ENCODE peak calls at places on chromosomes 3 and 15, in four cellular contexts. One of them, this sample, is unnamed.

GRCh38 chr3:72171946-72172345 is 387.0 kb upstream of the PROK2 start:
- DNase-seq in astrocyte of the spinal cord: no peak
- DNase-seq in Caco-2: no peak
- DNase-seq in astrocyte: peak
- DNase-seq in this sample: no peak

GRCh38 chr3:140152851-140153640 is 218.1 kb downstream of the CLSTN2 start:
- DNase-seq in Caco-2: no peak
- DNase-seq in astrocyte of the spinal cord: no peak
- DNase-seq in astrocyte: no peak
- DNase-seq in this sample: no peak

GRCh38 chr3:104066658-104067057 is 1300.1 kb upstream of the ALCAM start:
- DNase-seq in Caco-2: no peak
- DNase-seq in astrocyte of the spinal cord: peak
- DNase-seq in astrocyte: peak
- DNase-seq in this sample: peak

GRCh38 chr3:123093696-123094095 is 26.9 kb downstream of the PDIA5 start:
- DNase-seq in astrocyte: no peak
- DNase-seq in Caco-2: no peak
- DNase-seq in astrocyte of the spinal cord: no peak
- DNase-seq in this sample: no peak

GRCh38 chr3:184240384-184241140 is 8.2 kb downstream of the ALG3 start:
- DNase-seq in Caco-2: peak
- DNase-seq in astrocyte of the spinal cord: peak
- DNase-seq in astrocyte: no peak
- DNase-seq in this sample: no peak

GRCh38 chr3:182971637-182972036 is 8.7 kb downstream of the DCUN1D1 start:
- DNase-seq in astrocyte of the spinal cord: peak
- DNase-seq in Caco-2: no peak
- DNase-seq in astrocyte: peak
- DNase-seq in this sample: no peak

GRCh38 chr15:79640206-79640605 is 208.1 kb downstream of the MINAR1 start:
- DNase-seq in astrocyte: peak
- DNase-seq in astrocyte of the spinal cord: peak
- DNase-seq in Caco-2: peak
- DNase-seq in this sample: peak

GRCh38 chr3:11718582-11719405 is 75.1 kb upstream of the VGLL4 start:
- DNase-seq in astrocyte: peak
- DNase-seq in astrocyte of the spinal cord: peak
- DNase-seq in Caco-2: peak
- DNase-seq in this sample: peak

GRCh38 chr3:25723802-25724201 is 59.1 kb upstream of the TOP2B start:
- DNase-seq in astrocyte: no peak
- DNase-seq in astrocyte of the spinal cord: no peak
- DNase-seq in Caco-2: no peak
- DNase-seq in this sample: no peak

GRCh38 chr15:97678677-97679076 is 281.8 kb upstream of the ARRDC4 start:
- DNase-seq in Caco-2: no peak
- DNase-seq in astrocyte: no peak
- DNase-seq in astrocyte of the spinal cord: no peak
- DNase-seq in this sample: no peak

GRCh38 chr3:146142757-146143156 is 18.2 kb downstream of the PLOD2 start:
- DNase-seq in Caco-2: no peak
- DNase-seq in astrocyte of the spinal cord: peak
- DNase-seq in astrocyte: peak
- DNase-seq in this sample: peak

GRCh38 chr3:113659121-113659531 is 37.3 kb downstream of the USF3 start:
- DNase-seq in Caco-2: no peak
- DNase-seq in astrocyte of the spinal cord: no peak
- DNase-seq in astrocyte: no peak
- DNase-seq in this sample: no peak

GRCh38 chr3:36597422-36597821 is 166.9 kb downstream of the DCLK3 start:
- DNase-seq in astrocyte of the spinal cord: peak
- DNase-seq in astrocyte: peak
- DNase-seq in Caco-2: peak
- DNase-seq in this sample: peak

GRCh38 chr3:59737209-59737608 is 687.4 kb upstream of the CFAP20DC start:
- DNase-seq in astrocyte of the spinal cord: no peak
- DNase-seq in astrocyte: no peak
- DNase-seq in Caco-2: no peak
- DNase-seq in this sample: no peak

GRCh38 chr15:47542312-47543094 is 174.8 kb upstream of the SEMA6D start:
- DNase-seq in Caco-2: no peak
- DNase-seq in astrocyte: no peak
- DNase-seq in astrocyte of the spinal cord: peak
- DNase-seq in this sample: no peak

GRCh38 chr3:109325109-109325508 is 8.8 kb upstream of the DPPA2 start:
- DNase-seq in astrocyte: no peak
- DNase-seq in Caco-2: no peak
- DNase-seq in astrocyte of the spinal cord: no peak
- DNase-seq in this sample: no peak

GRCh38 chr15:36108539-36108938 is 470.9 kb upstream of the CDIN1 start:
- DNase-seq in astrocyte: no peak
- DNase-seq in astrocyte of the spinal cord: no peak
- DNase-seq in Caco-2: no peak
- DNase-seq in this sample: no peak

GRCh38 chr3:71414189-71414924 is 169.2 kb downstream of the FOXP1 start:
- DNase-seq in astrocyte of the spinal cord: no peak
- DNase-seq in astrocyte: no peak
- DNase-seq in Caco-2: no peak
- DNase-seq in this sample: no peak

GRCh38 chr15:68843425-68844311 is 23.0 kb upstream of the ANP32A start:
- DNase-seq in Caco-2: peak
- DNase-seq in astrocyte of the spinal cord: peak
- DNase-seq in astrocyte: peak
- DNase-seq in this sample: no peak
- TF ChIP-seq CTCF in Caco-2: no peak
- TF ChIP-seq CTCF in astrocyte of the spinal cord: no peak
- TF ChIP-seq CTCF in astrocyte: no peak
- TF ChIP-seq CTCF in this sample: no peak

GRCh38 chr3:43055393-43055792 is 50.5 kb downstream of the POMGNT2 start:
- DNase-seq in astrocyte of the spinal cord: no peak
- DNase-seq in astrocyte: no peak
- DNase-seq in Caco-2: no peak
- DNase-seq in this sample: no peak
- H3K4me3 ChIP-seq in astrocyte of the spinal cord: no peak
- H3K4me3 ChIP-seq in astrocyte: no peak
- H3K4me3 ChIP-seq in Caco-2: no peak
- H3K4me3 ChIP-seq in this sample: no peak

DNA sequence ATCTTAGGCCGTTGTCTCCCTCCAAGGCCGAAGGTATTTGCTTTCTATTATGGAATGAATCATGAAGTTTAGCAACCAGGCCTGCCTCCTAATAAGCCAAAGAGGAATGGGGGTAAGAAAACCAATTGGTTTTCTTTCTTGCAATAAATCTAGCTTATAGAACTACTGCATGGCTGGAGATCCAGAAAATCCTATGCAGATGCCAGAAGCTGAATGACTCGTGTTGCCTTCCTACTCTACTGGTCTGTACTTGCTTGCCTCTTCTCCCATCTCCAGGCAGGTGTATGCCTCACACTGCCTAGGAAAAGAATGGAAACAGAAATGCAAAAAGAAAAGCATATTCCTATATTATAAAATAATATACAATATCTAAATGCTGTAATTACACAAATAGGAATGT is 31.1 kb upstream of the IL16 start:
- DNase-seq in Caco-2: no peak
- DNase-seq in astrocyte: no peak
- DNase-seq in astrocyte of the spinal cord: no peak
- DNase-seq in this sample: peak
- TF ChIP-seq CTCF in Caco-2: no peak
- TF ChIP-seq CTCF in astrocyte: no peak
- TF ChIP-seq CTCF in astrocyte of the spinal cord: no peak
- TF ChIP-seq CTCF in this sample: no peak

GRCh38 chr3:23084367-23084766 is 118.8 kb upstream of the UBE2E2 start:
- DNase-seq in Caco-2: no peak
- DNase-seq in astrocyte: no peak
- DNase-seq in astrocyte of the spinal cord: no peak
- DNase-seq in this sample: no peak
- H3K4me3 ChIP-seq in Caco-2: no peak
- H3K4me3 ChIP-seq in astrocyte: no peak
- H3K4me3 ChIP-seq in astrocyte of the spinal cord: no peak
- H3K4me3 ChIP-seq in this sample: no peak